ENCODE peak calls at places on chromosomes 3 and 15, in five cellular contexts. One of them, this sample, is unnamed.

GRCh38 chr3:127061641-127062040 is 78.7 kb downstream of the PLXNA1 start:
- DNase-seq in stimulated activated CD8-positive, alpha-beta memory T cell treated with anti-CD3 and anti-CD28 coated beads, Interleukin-4, amount 100 ng/mL, for 48 hours: no peak
- DNase-seq in activated effector memory CD4-positive, alpha-beta T cell treated with Interleukin-2 at 50 U/mL for 16 hours: no peak
- DNase-seq in HFFc6: no peak
- DNase-seq in activated T-cell treated with anti-CD3 and anti-CD28 coated beads, Interleukin-2, amount 50 U/mL, for 72 hours: no peak
- DNase-seq in this sample: no peak

GRCh38 chr3:41751597-41751996 is 210.3 kb downstream of the ULK4 start:
- DNase-seq in stimulated activated CD8-positive, alpha-beta memory T cell treated with anti-CD3 and anti-CD28 coated beads, Interleukin-4, amount 100 ng/mL, for 48 hours: no peak
- DNase-seq in activated effector memory CD4-positive, alpha-beta T cell treated with Interleukin-2 at 50 U/mL for 16 hours: no peak
- DNase-seq in HFFc6: no peak
- DNase-seq in activated T-cell treated with anti-CD3 and anti-CD28 coated beads, Interleukin-2, amount 50 U/mL, for 72 hours: peak; percentile 8
- DNase-seq in this sample: no peak

GRCh38 chr15:65856821-65857455 is 12.4 kb upstream of the RAB11A start:
- DNase-seq in stimulated activated CD8-positive, alpha-beta memory T cell treated with anti-CD3 and anti-CD28 coated beads, Interleukin-4, amount 100 ng/mL, for 48 hours: peak; percentile 90
- DNase-seq in activated effector memory CD4-positive, alpha-beta T cell treated with Interleukin-2 at 50 U/mL for 16 hours: peak; percentile 65
- DNase-seq in HFFc6: peak; percentile 41
- DNase-seq in activated T-cell treated with anti-CD3 and anti-CD28 coated beads, Interleukin-2, amount 50 U/mL, for 72 hours: peak; percentile 84
- DNase-seq in this sample: peak; percentile 50

GRCh38 chr3:13895155-13896105 is 15.6 kb upstream of the WNT7A start:
- DNase-seq in stimulated activated CD8-positive, alpha-beta memory T cell treated with anti-CD3 and anti-CD28 coated beads, Interleukin-4, amount 100 ng/mL, for 48 hours: peak; percentile 97
- DNase-seq in activated effector memory CD4-positive, alpha-beta T cell treated with Interleukin-2 at 50 U/mL for 16 hours: peak; percentile 94
- DNase-seq in HFFc6: peak; percentile 85
- DNase-seq in activated T-cell treated with anti-CD3 and anti-CD28 coated beads, Interleukin-2, amount 50 U/mL, for 72 hours: peak; percentile 97
- DNase-seq in this sample: peak; percentile 49

GRCh38 chr15:89416339-89417183 is 79.8 kb downstream of the RHCG start:
- DNase-seq in stimulated activated CD8-positive, alpha-beta memory T cell treated with anti-CD3 and anti-CD28 coated beads, Interleukin-4, amount 100 ng/mL, for 48 hours: peak; percentile 91
- DNase-seq in activated effector memory CD4-positive, alpha-beta T cell treated with Interleukin-2 at 50 U/mL for 16 hours: peak; percentile 34
- DNase-seq in HFFc6: peak; percentile 63
- DNase-seq in activated T-cell treated with anti-CD3 and anti-CD28 coated beads, Interleukin-2, amount 50 U/mL, for 72 hours: peak; percentile 89
- DNase-seq in this sample: peak; percentile 75

GRCh38 chr3:8532251-8532831 is 30.7 kb downstream of the LMCD1 start:
- DNase-seq in stimulated activated CD8-positive, alpha-beta memory T cell treated with anti-CD3 and anti-CD28 coated beads, Interleukin-4, amount 100 ng/mL, for 48 hours: no peak
- DNase-seq in activated effector memory CD4-positive, alpha-beta T cell treated with Interleukin-2 at 50 U/mL for 16 hours: no peak
- DNase-seq in HFFc6: peak; percentile 67
- DNase-seq in activated T-cell treated with anti-CD3 and anti-CD28 coated beads, Interleukin-2, amount 50 U/mL, for 72 hours: no peak
- DNase-seq in this sample: peak; percentile 82

GRCh38 chr3:33058780-33059179 is 38.2 kb downstream of the GLB1 start:
- DNase-seq in stimulated activated CD8-positive, alpha-beta memory T cell treated with anti-CD3 and anti-CD28 coated beads, Interleukin-4, amount 100 ng/mL, for 48 hours: no peak
- DNase-seq in activated effector memory CD4-positive, alpha-beta T cell treated with Interleukin-2 at 50 U/mL for 16 hours: no peak
- DNase-seq in HFFc6: no peak
- DNase-seq in activated T-cell treated with anti-CD3 and anti-CD28 coated beads, Interleukin-2, amount 50 U/mL, for 72 hours: no peak
- DNase-seq in this sample: no peak

GRCh38 chr15:58511588-58511987 is 79.8 kb downstream of the LIPC start:
- DNase-seq in stimulated activated CD8-positive, alpha-beta memory T cell treated with anti-CD3 and anti-CD28 coated beads, Interleukin-4, amount 100 ng/mL, for 48 hours: no peak
- DNase-seq in activated effector memory CD4-positive, alpha-beta T cell treated with Interleukin-2 at 50 U/mL for 16 hours: no peak
- DNase-seq in HFFc6: no peak
- DNase-seq in activated T-cell treated with anti-CD3 and anti-CD28 coated beads, Interleukin-2, amount 50 U/mL, for 72 hours: no peak
- DNase-seq in this sample: no peak

GRCh38 chr3:33062814-33063346 is 34.1 kb downstream of the GLB1 start:
- DNase-seq in stimulated activated CD8-positive, alpha-beta memory T cell treated with anti-CD3 and anti-CD28 coated beads, Interleukin-4, amount 100 ng/mL, for 48 hours: no peak
- DNase-seq in activated effector memory CD4-positive, alpha-beta T cell treated with Interleukin-2 at 50 U/mL for 16 hours: no peak
- DNase-seq in HFFc6: no peak
- DNase-seq in activated T-cell treated with anti-CD3 and anti-CD28 coated beads, Interleukin-2, amount 50 U/mL, for 72 hours: peak; percentile 35
- DNase-seq in this sample: no peak

GRCh38 chr15:51647128-51647562 is 24.6 kb upstream of the DMXL2 start:
- DNase-seq in stimulated activated CD8-positive, alpha-beta memory T cell treated with anti-CD3 and anti-CD28 coated beads, Interleukin-4, amount 100 ng/mL, for 48 hours: no peak
- DNase-seq in activated effector memory CD4-positive, alpha-beta T cell treated with Interleukin-2 at 50 U/mL for 16 hours: no peak
- DNase-seq in HFFc6: peak; percentile 69
- DNase-seq in activated T-cell treated with anti-CD3 and anti-CD28 coated beads, Interleukin-2, amount 50 U/mL, for 72 hours: no peak
- DNase-seq in this sample: peak; percentile 77

GRCh38 chr15:25088261-25088790 is 133.5 kb downstream of the SNRPN start:
- DNase-seq in stimulated activated CD8-positive, alpha-beta memory T cell treated with anti-CD3 and anti-CD28 coated beads, Interleukin-4, amount 100 ng/mL, for 48 hours: no peak
- DNase-seq in activated effector memory CD4-positive, alpha-beta T cell treated with Interleukin-2 at 50 U/mL for 16 hours: no peak
- DNase-seq in HFFc6: no peak
- DNase-seq in activated T-cell treated with anti-CD3 and anti-CD28 coated beads, Interleukin-2, amount 50 U/mL, for 72 hours: no peak
- DNase-seq in this sample: no peak

GRCh38 chr3:23314981-23315805 is 112.1 kb downstream of the UBE2E2 start:
- DNase-seq in stimulated activated CD8-positive, alpha-beta memory T cell treated with anti-CD3 and anti-CD28 coated beads, Interleukin-4, amount 100 ng/mL, for 48 hours: no peak
- DNase-seq in activated effector memory CD4-positive, alpha-beta T cell treated with Interleukin-2 at 50 U/mL for 16 hours: no peak
- DNase-seq in HFFc6: peak; percentile 21
- DNase-seq in activated T-cell treated with anti-CD3 and anti-CD28 coated beads, Interleukin-2, amount 50 U/mL, for 72 hours: no peak
- DNase-seq in this sample: peak; percentile 5

GRCh38 chr15:92306662-92307061 is 87.0 kb upstream of the ST8SIA2 start:
- DNase-seq in stimulated activated CD8-positive, alpha-beta memory T cell treated with anti-CD3 and anti-CD28 coated beads, Interleukin-4, amount 100 ng/mL, for 48 hours: no peak
- DNase-seq in activated effector memory CD4-positive, alpha-beta T cell treated with Interleukin-2 at 50 U/mL for 16 hours: no peak
- DNase-seq in HFFc6: no peak
- DNase-seq in activated T-cell treated with anti-CD3 and anti-CD28 coated beads, Interleukin-2, amount 50 U/mL, for 72 hours: no peak
- DNase-seq in this sample: no peak

GRCh38 chr3:161343986-161344385 is 27.3 kb downstream of the SPTSSB start:
- DNase-seq in stimulated activated CD8-positive, alpha-beta memory T cell treated with anti-CD3 and anti-CD28 coated beads, Interleukin-4, amount 100 ng/mL, for 48 hours: no peak
- DNase-seq in activated effector memory CD4-positive, alpha-beta T cell treated with Interleukin-2 at 50 U/mL for 16 hours: no peak
- DNase-seq in HFFc6: no peak
- DNase-seq in activated T-cell treated with anti-CD3 and anti-CD28 coated beads, Interleukin-2, amount 50 U/mL, for 72 hours: no peak
- DNase-seq in this sample: no peak

GRCh38 chr3:69009559-69010410 is 3.7 kb downstream of the EOGT start:
- DNase-seq in stimulated activated CD8-positive, alpha-beta memory T cell treated with anti-CD3 and anti-CD28 coated beads, Interleukin-4, amount 100 ng/mL, for 48 hours: no peak
- DNase-seq in activated effector memory CD4-positive, alpha-beta T cell treated with Interleukin-2 at 50 U/mL for 16 hours: no peak
- DNase-seq in HFFc6: peak; percentile 92
- DNase-seq in activated T-cell treated with anti-CD3 and anti-CD28 coated beads, Interleukin-2, amount 50 U/mL, for 72 hours: no peak
- DNase-seq in this sample: no peak

GRCh38 chr15:31974855-31975421 is 55.4 kb upstream of the CHRNA7 start:
- DNase-seq in stimulated activated CD8-positive, alpha-beta memory T cell treated with anti-CD3 and anti-CD28 coated beads, Interleukin-4, amount 100 ng/mL, for 48 hours: peak; percentile 49
- DNase-seq in activated effector memory CD4-positive, alpha-beta T cell treated with Interleukin-2 at 50 U/mL for 16 hours: no peak
- DNase-seq in HFFc6: no peak
- DNase-seq in activated T-cell treated with anti-CD3 and anti-CD28 coated beads, Interleukin-2, amount 50 U/mL, for 72 hours: peak; percentile 54
- DNase-seq in this sample: peak; percentile 6

This sample was measured in A172.